ENCODE peak calls at places on chromosome 1, in four cellular contexts. G is AG10803, E is Caco-2, Z is GM12865. Q is an unnamed sample.

GRCh38 chr1:192795913-192796312 is 12.9 kb upstream of the RGS2 start:
- DNase-seq in G (no peak), E (no peak), Z (no peak), Q (no peak)

GRCh38 chr1:230827081-230827681 is 41.1 kb downstream of the C1orf198 start:
- DNase-seq in G (peak), E (no peak), Z (no peak), Q (no peak)

GRCh38 chr1:106846656-106847055 is 209.8 kb upstream of the PRMT6 start:
- DNase-seq in G (no peak), E (no peak), Z (no peak), Q (no peak)

GRCh38 chr1:72526926-72527325 is 244.6 kb upstream of the NEGR1 start:
- DNase-seq in G (peak), E (no peak), Z (no peak), Q (no peak)

GRCh38 chr1:40344597-40344996 is 27.5 kb upstream of the COL9A2 start:
- DNase-seq in G (peak), E (peak), Z (peak), Q (no peak)

GRCh38 chr1:97334454-97334853 is 586.4 kb downstream of the DPYD start:
- DNase-seq in G (peak), E (no peak), Z (no peak), Q (no peak)

GRCh38 chr1:31784356-31785019 is 20.3 kb upstream of the ADGRB2 start:
- DNase-seq in G (no peak), E (peak), Z (no peak), Q (no peak)

GRCh38 chr1:239558992-239559391 is 172.6 kb downstream of the CHRM3 start:
- DNase-seq in G (no peak), E (no peak), Z (no peak), Q (no peak)

GRCh38 chr1:223240122-223240521 is 97.1 kb upstream of the TLR5 start:
- DNase-seq in G (no peak), E (no peak), Z (no peak), Q (no peak)

GRCh38 chr1:202982715-202983435 is 15.8 kb upstream of the CYB5R1 start:
- DNase-seq in G (no peak), E (no peak), Z (no peak), Q (no peak)

GRCh38 chr1:33289858-33290154 is 31.1 kb downstream of the A3GALT2 start:
- DNase-seq in G (no peak), E (no peak), Z (no peak), Q (no peak)

GRCh38 chr1:117615474-117615873 is 9.6 kb downstream of the TENT5C start:
- DNase-seq in G (no peak), E (no peak), Z (peak), Q (no peak)

GRCh38 chr1:213530607-213531320 is 457.0 kb upstream of the PROX1 start:
- DNase-seq in G (no peak), E (no peak), Z (no peak), Q (no peak)

GRCh38 chr1:1764876-1765478 is 13.3 kb downstream of the NADK start:
- DNase-seq in G (no peak), E (no peak), Z (no peak), Q (no peak)

GRCh38 chr1:32619701-32620485 is 30.5 kb downstream of the ZBTB8OS start:
- DNase-seq in G (peak), E (no peak), Z (peak), Q (no peak)

GRCh38 chr1:57889686-57890360 is 466.0 kb upstream of the DAB1 start:
- DNase-seq in G (peak), E (no peak), Z (no peak), Q (no peak)

GRCh38 chr1:202662081-202662480 is 48.2 kb downstream of the SYT2 start:
- DNase-seq in G (no peak), E (no peak), Z (no peak), Q (no peak)

GRCh38 chr1:55868026-55868425 is 652.9 kb upstream of the USP24 start:
- DNase-seq in G (peak), E (no peak), Z (no peak), Q (no peak)

GRCh38 chr1:119004129-119004527 is 16.0 kb upstream of the TBX15 start:
- DNase-seq in G (no peak), E (no peak), Z (no peak), Q (no peak)

GRCh38 chr1:203557390-203557789 is 63.4 kb downstream of the OPTC start:
- DNase-seq in G (peak), E (no peak), Z (no peak), Q (no peak)

GRCh38 chr1:21048462-21048861 is 128.2 kb downstream of the EIF4G3 start:
- DNase-seq in G (no peak), E (no peak), Z (no peak), Q (no peak)

GRCh38 chr1:87853576-87854351 is 525.1 kb downstream of the LMO4 start:
- DNase-seq in G (peak), E (no peak), Z (no peak), Q (no peak)

GRCh38 chr1:21532992-21533534 is 23.8 kb downstream of the ALPL start:
- DNase-seq in G (no peak), E (no peak), Z (no peak), Q (no peak)

GRCh38 chr1:244599937-244600350 is 53.0 kb upstream of the DESI2 start:
- DNase-seq in G (peak), E (no peak), Z (peak), Q (peak)

GRCh38 chr1:206834217-206834616 is 31.2 kb upstream of the IL20 start:
- DNase-seq in G (no peak), E (no peak), Z (no peak), Q (no peak)

GRCh38 chr1:65174585-65174984 is 26.6 kb downstream of the AK4 start:
- DNase-seq in G (peak), E (no peak), Z (peak), Q (peak)

GRCh38 chr1:72915581-72915980 is 633.2 kb upstream of the NEGR1 start:
- DNase-seq in G (no peak), E (no peak), Z (no peak), Q (no peak)

GRCh38 chr1:82565546-82565945 is 764.8 kb downstream of the ADGRL2 start:
- DNase-seq in G (peak), E (no peak), Z (no peak), Q (no peak)

GRCh38 chr1:55589656-55590297 is 374.6 kb upstream of the USP24 start:
- DNase-seq in G (peak), E (no peak), Z (no peak), Q (no peak)

GRCh38 chr1:40390857-40391256 is 17.3 kb downstream of the SMAP2 start:
- DNase-seq in G (no peak), E (no peak), Z (no peak), Q (no peak)

GRCh38 chr1:108057536-108057935 is 92.6 kb upstream of the VAV3 start:
- DNase-seq in G (no peak), E (no peak), Z (no peak), Q (no peak)

GRCh38 chr1:244874974-244875579 is 10.7 kb upstream of the HNRNPU start:
- DNase-seq in G (no peak), E (no peak), Z (no peak), Q (no peak)

GRCh38 chr1:167627615-167627864 is 2.5 kb upstream of the RCSD1 start:
- DNase-seq in G (no peak), E (no peak), Z (peak), Q (no peak)

GRCh38 chr1:167627865-167628641 is 2.0 kb upstream of the RCSD1 start:
- DNase-seq in G (no peak), E (peak), Z (peak), Q (peak)

GRCh38 chr1:167629681-167630567 is at the start of gene RCSD1:
- DNase-seq in G (no peak), E (no peak), Z (peak), Q (no peak)

GRCh38 chr1:167630568-167631385 is 745 bp downstream of the RCSD1 start:
- DNase-seq in G (no peak), E (no peak), Z (peak), Q (no peak)

DNA sequence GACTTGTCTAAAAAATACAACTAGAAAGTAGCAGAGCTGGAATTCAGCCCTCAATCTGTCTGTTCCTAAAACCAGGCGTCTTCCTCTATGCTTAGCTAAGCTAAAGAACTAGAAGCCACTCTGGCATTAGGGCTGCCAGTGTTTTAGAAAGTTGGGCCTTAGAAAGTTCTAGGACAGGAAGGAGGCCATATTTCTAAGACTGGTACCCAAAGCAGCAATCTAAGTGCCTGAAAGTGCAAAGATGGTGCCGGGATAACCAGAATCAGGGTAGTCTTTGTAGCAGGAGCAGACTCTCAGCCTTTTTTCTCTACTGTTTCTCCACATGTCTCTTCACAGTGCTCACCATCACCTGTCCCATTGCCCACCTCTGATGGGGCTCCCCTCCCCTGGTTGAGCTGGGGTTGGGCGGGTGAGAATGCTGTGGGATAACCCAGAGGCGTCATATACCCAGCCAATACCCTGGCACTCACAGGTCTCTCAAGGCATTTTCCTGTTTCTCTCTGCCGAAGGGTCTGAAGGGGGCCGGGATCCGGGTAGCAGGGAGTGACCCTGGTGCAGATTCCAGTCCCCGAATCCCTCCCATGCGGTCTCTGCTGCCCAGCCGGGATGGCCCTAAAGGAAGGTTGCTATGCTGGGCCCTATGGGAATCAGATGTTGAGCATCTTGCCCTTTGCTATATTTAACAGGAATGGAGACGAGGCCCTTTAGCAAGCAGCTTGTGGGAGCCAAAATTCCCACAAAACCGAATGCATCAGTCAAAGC is 1.1 kb upstream of the RCSD1 start:
- DNase-seq in G (no peak), E (no peak), Z (peak), Q (no peak)
- H3K4me3 ChIP-seq in G (no peak), E (no peak), Z (peak), Q (peak)

GRCh38 chr1:7574121-7575040 is 196.7 kb upstream of the VAMP3 start:
- DNase-seq in G (no peak), E (no peak), Z (no peak), Q (no peak)
- TF ChIP-seq CTCF in G (no peak), E (no peak), Z (no peak), Q (no peak)

GRCh38 chr1:161381707-161382106 is 14.0 kb upstream of the CFAP126 start:
- DNase-seq in G (no peak), E (no peak), Z (no peak), Q (no peak)

GRCh38 chr1:161382214-161383019 is 14.7 kb upstream of the CFAP126 start:
- DNase-seq in G (peak), E (no peak), Z (peak), Q (no peak)

GRCh38 chr1:161378014-161378413 is 10.3 kb upstream of the CFAP126 start:
- DNase-seq in G (no peak), E (no peak), Z (no peak), Q (no peak)

GRCh38 chr1:161374373-161374772 is 6.7 kb upstream of the CFAP126 start:
- DNase-seq in G (no peak), E (no peak), Z (no peak), Q (no peak)

GRCh38 chr1:161379071-161379470 is 11.4 kb upstream of the CFAP126 start:
- DNase-seq in G (no peak), E (no peak), Z (no peak), Q (no peak)
- H3K4me3 ChIP-seq in G (no peak), E (no peak), Z (no peak), Q (no peak)

GRCh38 chr1:242515555-242515954 is 8.9 kb downstream of the PLD5 start:
- DNase-seq in G (no peak), E (no peak), Z (no peak), Q (no peak)
- TF ChIP-seq CTCF in G (no peak), E (no peak), Z (no peak), Q (no peak)

GRCh38 chr1:38297246-38297645 is 250.7 kb upstream of the POU3F1 start:
- DNase-seq in G (no peak), E (no peak), Z (no peak), Q (no peak)
- H3K4me3 ChIP-seq in G (no peak), E (no peak), Z (no peak), Q (no peak)

GRCh38 chr1:86515597-86515996 is 31.3 kb upstream of the CLCA4 start:
- DNase-seq in G (no peak), E (peak), Z (peak), Q (no peak)
- TF ChIP-seq CTCF in G (peak), E (peak), Z (peak), Q (peak)

GRCh38 chr1:10528066-10529014 is 53.6 kb downstream of the PEX14 start:
- DNase-seq in G (peak), E (no peak), Z (no peak), Q (no peak)
- H3K4me3 ChIP-seq in G (peak), E (no peak), Z (no peak), Q (no peak)